ENCODE peak calls at places on chromosome 20, in six cellular contexts. One of them, this sample, is unnamed.

GRCh38 chr20:38132156-38132909 is 32.7 kb downstream of the TGM2 start:
- DNase-seq in NCI-H748 treated with DMSO at 0.1 percent for 48 hours: no peak
- DNase-seq in WTC11: no peak
- DNase-seq in stimulated activated CD4-positive, alpha-beta T cell treated with anti-CD3 and anti-CD28 coated beads, Interleukin-1b, Interleukin-23, amount 100 ng/mL, for 1 hour: no peak
- DNase-seq in progenitor cell of endocrine pancreas: no peak
- DNase-seq in anterior cingulate cortex: no peak
- DNase-seq in this sample: no peak

GRCh38 chr20:33503564-33503963 is 13.7 kb downstream of the CBFA2T2 start:
- DNase-seq in NCI-H748 treated with DMSO at 0.1 percent for 48 hours: no peak
- DNase-seq in WTC11: no peak
- DNase-seq in stimulated activated CD4-positive, alpha-beta T cell treated with anti-CD3 and anti-CD28 coated beads, Interleukin-1b, Interleukin-23, amount 100 ng/mL, for 1 hour: no peak
- DNase-seq in progenitor cell of endocrine pancreas: no peak
- DNase-seq in anterior cingulate cortex: no peak
- DNase-seq in this sample: no peak

GRCh38 chr20:41480054-41480770 is 113.6 kb upstream of the EMILIN3 start:
- DNase-seq in NCI-H748 treated with DMSO at 0.1 percent for 48 hours: no peak
- DNase-seq in WTC11: no peak
- DNase-seq in stimulated activated CD4-positive, alpha-beta T cell treated with anti-CD3 and anti-CD28 coated beads, Interleukin-1b, Interleukin-23, amount 100 ng/mL, for 1 hour: no peak
- DNase-seq in progenitor cell of endocrine pancreas: no peak
- DNase-seq in anterior cingulate cortex: no peak
- DNase-seq in this sample: no peak

GRCh38 chr20:39850821-39851330 is 838.2 kb downstream of the MAFB start:
- DNase-seq in NCI-H748 treated with DMSO at 0.1 percent for 48 hours: no peak
- DNase-seq in WTC11: no peak
- DNase-seq in stimulated activated CD4-positive, alpha-beta T cell treated with anti-CD3 and anti-CD28 coated beads, Interleukin-1b, Interleukin-23, amount 100 ng/mL, for 1 hour: no peak
- DNase-seq in progenitor cell of endocrine pancreas: no peak
- DNase-seq in anterior cingulate cortex: no peak
- DNase-seq in this sample: no peak

GRCh38 chr20:3276400-3277015 is 37.5 kb upstream of the SLC4A11 start:
- DNase-seq in NCI-H748 treated with DMSO at 0.1 percent for 48 hours: peak; percentile 51
- DNase-seq in WTC11: peak; percentile 23
- DNase-seq in stimulated activated CD4-positive, alpha-beta T cell treated with anti-CD3 and anti-CD28 coated beads, Interleukin-1b, Interleukin-23, amount 100 ng/mL, for 1 hour: no peak
- DNase-seq in progenitor cell of endocrine pancreas: no peak
- DNase-seq in anterior cingulate cortex: no peak
- DNase-seq in this sample: no peak

GRCh38 chr20:43691928-43692524 is 25.1 kb downstream of the MYBL2 start:
- DNase-seq in NCI-H748 treated with DMSO at 0.1 percent for 48 hours: no peak
- DNase-seq in WTC11: peak; percentile 70
- DNase-seq in stimulated activated CD4-positive, alpha-beta T cell treated with anti-CD3 and anti-CD28 coated beads, Interleukin-1b, Interleukin-23, amount 100 ng/mL, for 1 hour: no peak
- DNase-seq in progenitor cell of endocrine pancreas: peak; percentile 33
- DNase-seq in anterior cingulate cortex: peak; percentile 9
- DNase-seq in this sample: no peak

GRCh38 chr20:20366896-20367680 is 816 bp upstream of the INSM1 start:
- DNase-seq in NCI-H748 treated with DMSO at 0.1 percent for 48 hours: peak; percentile 97
- DNase-seq in WTC11: peak; percentile 54
- DNase-seq in stimulated activated CD4-positive, alpha-beta T cell treated with anti-CD3 and anti-CD28 coated beads, Interleukin-1b, Interleukin-23, amount 100 ng/mL, for 1 hour: no peak
- DNase-seq in progenitor cell of endocrine pancreas: no peak
- DNase-seq in anterior cingulate cortex: no peak
- DNase-seq in this sample: peak; percentile 47

GRCh38 chr20:20017852-20018245 is 687 bp downstream of the NAA20 start:
- DNase-seq in NCI-H748 treated with DMSO at 0.1 percent for 48 hours: no peak
- DNase-seq in WTC11: no peak
- DNase-seq in stimulated activated CD4-positive, alpha-beta T cell treated with anti-CD3 and anti-CD28 coated beads, Interleukin-1b, Interleukin-23, amount 100 ng/mL, for 1 hour: no peak
- DNase-seq in progenitor cell of endocrine pancreas: no peak
- DNase-seq in anterior cingulate cortex: no peak
- DNase-seq in this sample: no peak

GRCh38 chr20:43372051-43372450 is 85.6 kb upstream of the SRSF6 start:
- DNase-seq in NCI-H748 treated with DMSO at 0.1 percent for 48 hours: no peak
- DNase-seq in WTC11: no peak
- DNase-seq in stimulated activated CD4-positive, alpha-beta T cell treated with anti-CD3 and anti-CD28 coated beads, Interleukin-1b, Interleukin-23, amount 100 ng/mL, for 1 hour: no peak
- DNase-seq in progenitor cell of endocrine pancreas: no peak
- DNase-seq in anterior cingulate cortex: no peak
- DNase-seq in this sample: no peak

GRCh38 chr20:32945710-32946221 is 58.5 kb downstream of the SUN5 start:
- DNase-seq in NCI-H748 treated with DMSO at 0.1 percent for 48 hours: peak; percentile 15
- DNase-seq in WTC11: no peak
- DNase-seq in stimulated activated CD4-positive, alpha-beta T cell treated with anti-CD3 and anti-CD28 coated beads, Interleukin-1b, Interleukin-23, amount 100 ng/mL, for 1 hour: no peak
- DNase-seq in progenitor cell of endocrine pancreas: no peak
- DNase-seq in anterior cingulate cortex: no peak
- DNase-seq in this sample: no peak

GRCh38 chr20:859661-860294 is 26.3 kb downstream of the FAM110A start:
- DNase-seq in NCI-H748 treated with DMSO at 0.1 percent for 48 hours: no peak
- DNase-seq in WTC11: no peak
- DNase-seq in stimulated activated CD4-positive, alpha-beta T cell treated with anti-CD3 and anti-CD28 coated beads, Interleukin-1b, Interleukin-23, amount 100 ng/mL, for 1 hour: no peak
- DNase-seq in progenitor cell of endocrine pancreas: no peak
- DNase-seq in anterior cingulate cortex: no peak
- DNase-seq in this sample: no peak

GRCh38 chr20:23446505-23446904 is 6.2 kb downstream of the CST11 start:
- DNase-seq in NCI-H748 treated with DMSO at 0.1 percent for 48 hours: peak; percentile 54
- DNase-seq in WTC11: peak; percentile 85
- DNase-seq in stimulated activated CD4-positive, alpha-beta T cell treated with anti-CD3 and anti-CD28 coated beads, Interleukin-1b, Interleukin-23, amount 100 ng/mL, for 1 hour: no peak
- DNase-seq in progenitor cell of endocrine pancreas: peak; percentile 26
- DNase-seq in anterior cingulate cortex: peak; percentile 40
- DNase-seq in this sample: peak; percentile 57